ENCODE peak calls at places on chromosomes 3 and 15, in eight cellular contexts. H is neural crest cell, X is Panc1, M is astrocyte, J is Peyer's patch, S is HFF-Myc, C is T-helper 1 cell, P is anterior cingulate cortex. V is an unnamed sample.
A peak's percentile ranks its signal among the peaks of the same experiment; 100 is the strongest.

GRCh38 chr15:31977812-31978662 is 52.3 kb upstream of the CHRNA7 start:
- DNase-seq in H (peak; percentile 83), X (peak; percentile 17), M (no peak), J (peak; percentile 84), S (no peak), C (peak; percentile 17), P (no peak), V (no peak)

GRCh38 chr3:112629425-112629824 is 11.5 kb downstream of the CCDC80 start:
- DNase-seq in H (no peak), X (no peak), M (peak; percentile 97), J (no peak), S (no peak), C (peak; percentile 35), P (no peak), V (no peak)

GRCh38 chr3:191997093-191997492 is 536.1 kb downstream of the PYDC2 start:
- DNase-seq in H (no peak), X (no peak), M (no peak), J (no peak), S (no peak), C (no peak), P (no peak), V (no peak)

GRCh38 chr15:100211855-100212850 is 129.6 kb downstream of the ADAMTS17 start:
- DNase-seq in H (no peak), X (no peak), M (peak; percentile 44), J (peak; percentile 71), S (no peak), C (no peak), P (no peak), V (no peak)

GRCh38 chr3:101154386-101154785 is 161.2 kb upstream of the ABI3BP start:
- DNase-seq in H (no peak), X (no peak), M (no peak), J (no peak), S (no peak), C (no peak), P (no peak), V (no peak)

GRCh38 chr3:168205451-168205850 is 109.7 kb upstream of the GOLIM4 start:
- DNase-seq in H (no peak), X (no peak), M (no peak), J (no peak), S (no peak), C (no peak), P (no peak), V (no peak)

GRCh38 chr3:16906679-16907078 is 21.9 kb downstream of the PLCL2 start:
- DNase-seq in H (no peak), X (no peak), M (peak; percentile 49), J (no peak), S (no peak), C (no peak), P (no peak), V (no peak)

GRCh38 chr15:55398243-55398642 is 9.9 kb downstream of the CCPG1 start:
- DNase-seq in H (no peak), X (no peak), M (no peak), J (no peak), S (no peak), C (no peak), P (no peak), V (no peak)

GRCh38 chr15:29821416-29822099 is 710 bp downstream of the TJP1 start:
- DNase-seq in H (peak; percentile 53), X (no peak), M (peak; percentile 82), J (peak; percentile 82), S (no peak), C (peak; percentile 46), P (no peak), V (no peak)

GRCh38 chr15:77506311-77507150 is 85.8 kb downstream of the HMG20A start:
- DNase-seq in H (peak; percentile 36), X (no peak), M (no peak), J (peak; percentile 63), S (no peak), C (no peak), P (no peak), V (no peak)

GRCh38 chr15:39232512-39232911 is 348.4 kb upstream of the THBS1 start:
- DNase-seq in H (no peak), X (no peak), M (peak; percentile 85), J (no peak), S (no peak), C (no peak), P (no peak), V (peak; percentile 81)

GRCh38 chr15:64067564-64068030 is 21.3 kb upstream of the DAPK2 start:
- DNase-seq in H (peak; percentile 83), X (no peak), M (no peak), J (peak; percentile 58), S (peak; percentile 39), C (peak; percentile 57), P (peak; percentile 29), V (no peak)

GRCh38 chr15:77797270-77797669 is 164.6 kb upstream of the LINGO1 start:
- DNase-seq in H (no peak), X (no peak), M (no peak), J (no peak), S (no peak), C (no peak), P (no peak), V (no peak)

GRCh38 chr3:16861432-16861831 is 23.3 kb upstream of the PLCL2 start:
- DNase-seq in H (no peak), X (no peak), M (no peak), J (no peak), S (no peak), C (no peak), P (no peak), V (no peak)

GRCh38 chr3:13879102-13879945 is 547 bp downstream of the WNT7A start:
- DNase-seq in H (no peak), X (no peak), M (no peak), J (no peak), S (no peak), C (no peak), P (no peak), V (no peak)

GRCh38 chr3:102225407-102226132 is 209.2 kb upstream of the ZPLD1 start:
- DNase-seq in H (no peak), X (no peak), M (peak; percentile 61), J (no peak), S (peak; percentile 53), C (peak; percentile 46), P (no peak), V (peak; percentile 42)